ENCODE peak calls at places on chromosomes 6 and 20, in five cellular contexts. H is hepatocyte, W is GM23338, D is PC-9, A is PC-3. M is an unnamed sample.

GRCh38 chr6:51314965-51315364 is 496.3 kb downstream of the TFAP2B start:
- DNase-seq in H (no peak), W (no peak), D (no peak), A (no peak), M (no peak)

GRCh38 chr6:85092224-85092623 is 327.8 kb upstream of the TBX18 start:
- DNase-seq in H (no peak), W (no peak), D (no peak), A (no peak), M (no peak)

GRCh38 chr6:113526995-113527394 is 330.1 kb upstream of the MARCKS start:
- DNase-seq in H (no peak), W (no peak), D (no peak), A (no peak), M (no peak)

GRCh38 chr6:40439401-40439800 is 147.8 kb downstream of the LRFN2 start:
- DNase-seq in H (no peak), W (peak; percentile 18), D (no peak), A (no peak), M (no peak)

GRCh38 chr6:111721677-111722219 is 116.1 kb upstream of the TRAF3IP2 start:
- DNase-seq in H (peak; percentile 25), W (peak; percentile 75), D (no peak), A (peak; percentile 62), M (peak; percentile 60)

GRCh38 chr6:91221072-91221471 is 634.2 kb upstream of the MAP3K7 start:
- DNase-seq in H (no peak), W (no peak), D (no peak), A (no peak), M (no peak)

GRCh38 chr6:79630883-79631799 is at the start of gene SH3BGRL2:
- DNase-seq in H (peak; percentile 87), W (peak; percentile 93), D (peak; percentile 75), A (peak; percentile 63), M (peak; percentile 69)

GRCh38 chr20:11443382-11444119 is 474.1 kb upstream of the BTBD3 start:
- DNase-seq in H (no peak), W (peak; percentile 41), D (no peak), A (no peak), M (no peak)

GRCh38 chr20:49136817-49137571 is 51.1 kb downstream of the STAU1 start:
- DNase-seq in H (no peak), W (no peak), D (no peak), A (no peak), M (no peak)

GRCh38 chr6:36840471-36841461 is 1.5 kb upstream of the CPNE5 start:
- DNase-seq in H (peak; percentile 38), W (peak; percentile 58), D (no peak), A (no peak), M (peak; percentile 74)

GRCh38 chr6:156262014-156262413 is 515.2 kb upstream of the ARID1B start:
- DNase-seq in H (peak; percentile 12), W (no peak), D (no peak), A (peak; percentile 34), M (no peak)

GRCh38 chr6:138545621-138545980 is 46.3 kb upstream of the NHSL1 start:
- DNase-seq in H (peak; percentile 74), W (peak; percentile 75), D (no peak), A (no peak), M (peak; percentile 58)

GRCh38 chr6:39411465-39411864 is 89.0 kb upstream of the KCNK16 start:
- DNase-seq in H (no peak), W (no peak), D (no peak), A (peak; percentile 26), M (peak; percentile 81)

GRCh38 chr6:2744206-2744771 is 6.4 kb downstream of the MYLK4 start:
- DNase-seq in H (no peak), W (no peak), D (no peak), A (peak; percentile 53), M (peak; percentile 19)

GRCh38 chr6:13507306-13507855 is 20.0 kb upstream of the GFOD1 start:
- DNase-seq in H (no peak), W (no peak), D (no peak), A (no peak), M (no peak)

GRCh38 chr6:168071620-168072019 is 7.4 kb downstream of the FRMD1 start:
- DNase-seq in H (no peak), W (peak; percentile 74), D (no peak), A (peak; percentile 9), M (no peak)

DNA sequence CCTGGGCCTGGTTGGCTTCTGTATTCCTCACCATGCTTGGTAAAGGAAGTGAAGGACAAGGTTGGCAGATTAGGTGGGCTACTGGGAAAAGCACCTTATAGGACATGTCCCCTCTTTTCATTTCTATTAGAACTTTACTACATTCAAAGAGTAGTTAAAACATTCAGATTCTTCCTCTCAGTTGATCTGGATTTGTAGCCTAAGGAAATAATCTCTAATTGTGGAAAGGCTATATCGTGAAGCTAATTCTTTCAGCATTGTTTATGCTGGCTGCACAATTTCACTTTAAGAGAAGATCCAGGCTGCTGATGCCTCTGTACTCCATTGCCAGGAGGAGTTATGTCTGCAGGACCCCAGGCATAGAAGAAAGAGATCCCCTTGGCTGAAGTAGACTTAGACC is 58.8 kb downstream of the ARHGAP40 start:
- DNase-seq in H (no peak), W (no peak), D (no peak), A (no peak), M (no peak)
- H3K9me2 ChIP-seq in H (no peaks in the 10 kb centered on the region), W (no peaks in the 10 kb centered on the region), D (no peaks in the 10 kb centered on the region), A (no peaks in the 10 kb centered on the region), M (no peaks in the 10 kb centered on the region)

GRCh38 chr6:32583527-32583898 is 6.1 kb downstream of the HLA-DRB1 start:
- DNase-seq in H (no peak), W (no peak), D (no peak), A (no peak), M (no peak)
- H3K4me3 ChIP-seq in H (peak overlapping the region; percentile 12), W (no peak overlapping the region), D (no peak overlapping the region), A (no peak overlapping the region), M (no peak overlapping the region)

GRCh38 chr20:24370249-24370648 is 99.2 kb upstream of the SYNDIG1 start:
- DNase-seq in H (no peak), W (no peak), D (no peak), A (no peak), M (no peak)

GRCh38 chr20:24366605-24367004 is 102.8 kb upstream of the SYNDIG1 start:
- DNase-seq in H (no peak), W (no peak), D (no peak), A (no peak), M (no peak)

GRCh38 chr20:24370911-24371695 is 98.3 kb upstream of the SYNDIG1 start:
- DNase-seq in H (no peak), W (no peak), D (no peak), A (no peak), M (no peak)

GRCh38 chr20:24365685-24366084 is 103.7 kb upstream of the SYNDIG1 start:
- DNase-seq in H (no peak), W (no peak), D (no peak), A (no peak), M (no peak)

GRCh38 chr20:24368253-24368652 is 101.2 kb upstream of the SYNDIG1 start:
- DNase-seq in H (no peak), W (no peak), D (no peak), A (no peak), M (no peak)
- H3K9me2 ChIP-seq in H (no peaks in the 10 kb centered on the region), W (peaks cover 3% of the 10 kb centered on the region), D (no peaks in the 10 kb centered on the region), A (no peaks in the 10 kb centered on the region), M (no peaks in the 10 kb centered on the region)

DNA sequence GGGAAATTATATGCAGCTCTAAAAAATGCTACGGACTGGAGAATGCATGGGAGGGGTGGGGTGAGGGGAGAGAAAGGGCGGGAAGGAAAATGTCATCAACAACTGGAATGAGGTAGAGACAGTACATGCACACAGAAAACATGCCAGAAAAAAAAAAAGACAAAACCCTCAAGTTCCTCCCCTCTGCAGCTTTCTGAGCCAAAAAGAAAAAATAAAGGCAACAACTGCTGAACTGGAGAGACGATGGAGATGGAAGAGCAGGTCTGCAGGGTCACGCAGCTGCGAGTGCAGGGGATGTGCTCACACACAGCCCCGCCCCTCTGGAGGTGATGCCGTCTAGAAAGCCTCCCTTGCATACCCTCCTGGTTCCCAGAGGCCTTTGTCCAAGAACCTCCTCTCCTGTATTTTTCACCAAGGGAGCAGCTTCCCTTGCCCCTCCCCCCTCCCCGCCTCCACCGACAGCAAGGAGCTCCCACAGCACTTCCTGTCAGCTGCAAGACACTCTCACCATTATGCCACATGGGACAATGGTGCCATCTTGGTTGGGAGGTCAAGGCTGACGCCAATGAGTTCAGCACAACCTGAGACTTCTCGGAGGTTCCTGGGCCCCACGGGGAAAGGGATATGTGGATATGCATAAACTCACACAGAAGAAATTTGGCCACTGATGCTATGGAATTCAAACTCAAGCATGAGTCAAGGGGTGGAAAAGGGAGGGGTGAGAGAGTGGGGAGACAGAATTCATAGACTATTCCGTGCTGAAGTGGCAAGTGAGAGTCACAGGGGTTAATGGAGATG is 133.1 kb downstream of the SCML4 start:
- DNase-seq in H (no peak), W (peak; percentile 30), D (no peak), A (no peak), M (peak; percentile 95)
- H3K4me3 ChIP-seq in H (no peak overlapping the region), W (no peak overlapping the region), D (no peak overlapping the region), A (no peak overlapping the region), M (peak overlapping the region; percentile 14)

GRCh38 chr6:69780585-69781178 is 16.1 kb downstream of the LMBRD1 start:
- DNase-seq in H (peak; percentile 61), W (no peak), D (no peak), A (peak; percentile 65), M (peak; percentile 9)

GRCh38 chr6:69775941-69776340 is 20.9 kb downstream of the LMBRD1 start:
- DNase-seq in H (no peak), W (no peak), D (no peak), A (peak; percentile 72), M (no peak)

GRCh38 chr6:69771158-69771906 is 25.5 kb downstream of the LMBRD1 start:
- DNase-seq in H (no peak), W (no peak), D (no peak), A (no peak), M (no peak)

GRCh38 chr6:69775450-69775849 is 21.4 kb downstream of the LMBRD1 start:
- DNase-seq in H (no peak), W (no peak), D (no peak), A (no peak), M (no peak)

GRCh38 chr6:69774740-69775350 is 22.0 kb downstream of the LMBRD1 start:
- DNase-seq in H (no peak), W (no peak), D (no peak), A (no peak), M (no peak)
- H3K9me2 ChIP-seq in H (no peaks in the 10 kb centered on the region), W (peaks cover 2% of the 10 kb centered on the region), D (no peaks in the 10 kb centered on the region), A (no peaks in the 10 kb centered on the region), M (no peaks in the 10 kb centered on the region)

DNA sequence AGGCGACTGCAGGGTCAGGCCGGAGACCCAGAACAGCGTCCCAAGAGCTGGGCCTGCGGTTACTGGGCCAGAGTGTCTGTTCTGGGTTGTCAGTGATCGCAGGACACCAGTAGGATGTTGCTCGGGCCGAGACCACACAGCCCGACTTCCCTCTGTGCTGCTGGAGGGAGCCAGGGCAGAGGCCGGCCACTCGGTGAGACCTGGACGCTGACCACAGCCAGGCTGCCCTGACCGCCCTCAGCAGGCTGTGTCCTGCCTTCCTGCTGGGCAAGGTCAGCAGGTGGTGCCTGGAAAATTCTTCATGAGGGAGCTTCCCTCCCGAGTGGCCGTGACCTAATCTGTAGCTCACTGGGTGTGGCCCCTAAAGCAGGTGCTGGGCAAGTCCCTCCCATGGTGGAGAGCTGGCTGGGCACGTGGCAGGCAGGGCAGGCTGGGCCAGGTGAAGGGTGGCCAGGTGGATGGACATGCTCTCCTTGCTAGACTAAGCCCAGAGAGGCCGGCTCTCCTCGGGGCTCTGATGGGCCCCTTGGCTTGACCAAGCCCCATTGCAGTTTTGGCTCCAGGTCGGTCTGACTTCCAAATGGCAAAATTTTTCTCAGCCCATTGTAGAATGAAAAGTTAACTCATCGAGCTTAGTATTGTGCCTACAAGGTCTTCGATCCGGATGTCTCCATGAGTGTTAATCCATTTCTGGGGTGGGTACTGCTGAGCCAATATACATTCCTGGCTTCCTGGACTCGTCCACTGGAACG is 1.9 kb downstream of the SLCO4A1 start:
- DNase-seq in H (no peak), W (no peak), D (peak; percentile 81), A (peak; percentile 50), M (no peak)
- H3K4me3 ChIP-seq in H (no peak overlapping the region), W (no peak overlapping the region), D (peak overlapping the region; percentile 97), A (peak overlapping the region; percentile 95), M (no peak overlapping the region)